ENCODE peak calls at places on chromosomes 7 and 10, in eight cellular contexts. One of them, this sample, is unnamed.
A peak's percentile ranks its signal among the peaks of the same experiment; 100 is the strongest.

GRCh38 chr10:15719899-15720634 is at the start of gene ITGA8:
- DNase-seq in hepatocyte: peak; percentile 71
- DNase-seq in KG1: peak; percentile 19
- DNase-seq in HTR-8/SVneo: no peak
- DNase-seq in NCI-H2081: no peak
- DNase-seq in NCI-H345: no peak
- DNase-seq in fibroblast of lung: no peak
- DNase-seq in left lobe of liver: no peak
- DNase-seq in this sample: no peak

GRCh38 chr7:4140933-4141332 is 541.2 kb upstream of the FOXK1 start:
- DNase-seq in KG1: no peak
- DNase-seq in fibroblast of lung: no peak
- DNase-seq in HTR-8/SVneo: no peak
- DNase-seq in left lobe of liver: no peak
- DNase-seq in NCI-H2081: no peak
- DNase-seq in NCI-H345: no peak
- DNase-seq in hepatocyte: no peak
- DNase-seq in this sample: no peak

GRCh38 chr10:106355450-106355849 is 809.1 kb downstream of the SORCS1 start:
- DNase-seq in HTR-8/SVneo: no peak
- DNase-seq in KG1: no peak
- DNase-seq in NCI-H2081: no peak
- DNase-seq in hepatocyte: no peak
- DNase-seq in left lobe of liver: no peak
- DNase-seq in NCI-H345: no peak
- DNase-seq in fibroblast of lung: no peak
- DNase-seq in this sample: no peak

GRCh38 chr7:82319674-82320118 is 123.9 kb downstream of the CACNA2D1 start:
- DNase-seq in NCI-H2081: peak; percentile 95
- DNase-seq in hepatocyte: peak; percentile 54
- DNase-seq in fibroblast of lung: peak; percentile 90
- DNase-seq in HTR-8/SVneo: no peak
- DNase-seq in KG1: no peak
- DNase-seq in NCI-H345: peak; percentile 87
- DNase-seq in left lobe of liver: no peak
- DNase-seq in this sample: no peak

GRCh38 chr10:71771821-71772617 is 1.3 kb downstream of the VSIR start:
- DNase-seq in fibroblast of lung: peak; percentile 82
- DNase-seq in NCI-H2081: no peak
- DNase-seq in hepatocyte: peak; percentile 75
- DNase-seq in NCI-H345: no peak
- DNase-seq in KG1: no peak
- DNase-seq in left lobe of liver: no peak
- DNase-seq in HTR-8/SVneo: peak; percentile 70
- DNase-seq in this sample: peak; percentile 62

GRCh38 chr7:1758417-1758858 is 88.4 kb downstream of the ELFN1 start:
- DNase-seq in KG1: no peak
- DNase-seq in NCI-H2081: peak; percentile 38
- DNase-seq in HTR-8/SVneo: peak; percentile 75
- DNase-seq in hepatocyte: peak; percentile 43
- DNase-seq in fibroblast of lung: peak; percentile 37
- DNase-seq in left lobe of liver: peak; percentile 71
- DNase-seq in NCI-H345: peak; percentile 37
- DNase-seq in this sample: no peak

GRCh38 chr10:33229944-33230267 is 104.6 kb downstream of the NRP1 start:
- DNase-seq in left lobe of liver: no peak
- DNase-seq in fibroblast of lung: no peak
- DNase-seq in hepatocyte: no peak
- DNase-seq in NCI-H2081: no peak
- DNase-seq in HTR-8/SVneo: no peak
- DNase-seq in NCI-H345: no peak
- DNase-seq in KG1: no peak
- DNase-seq in this sample: no peak

GRCh38 chr7:101586971-101587370 is 42.1 kb downstream of the MYL10 start:
- DNase-seq in KG1: no peak
- DNase-seq in fibroblast of lung: no peak
- DNase-seq in hepatocyte: no peak
- DNase-seq in HTR-8/SVneo: no peak
- DNase-seq in NCI-H2081: no peak
- DNase-seq in left lobe of liver: peak; percentile 2
- DNase-seq in NCI-H345: no peak
- DNase-seq in this sample: no peak

GRCh38 chr7:64307254-64308018 is 6.3 kb upstream of the ZNF736 start:
- DNase-seq in hepatocyte: no peak
- DNase-seq in KG1: peak; percentile 90
- DNase-seq in left lobe of liver: peak; percentile 99
- DNase-seq in NCI-H345: peak; percentile 86
- DNase-seq in HTR-8/SVneo: no peak
- DNase-seq in NCI-H2081: peak; percentile 94
- DNase-seq in fibroblast of lung: peak; percentile 83
- DNase-seq in this sample: peak; percentile 94

GRCh38 chr10:129864601-129865126 is 99.4 kb downstream of the EBF3 start:
- DNase-seq in fibroblast of lung: no peak
- DNase-seq in HTR-8/SVneo: no peak
- DNase-seq in left lobe of liver: no peak
- DNase-seq in NCI-H2081: no peak
- DNase-seq in NCI-H345: no peak
- DNase-seq in hepatocyte: no peak
- DNase-seq in KG1: no peak
- DNase-seq in this sample: no peak

GRCh38 chr7:117715784-117716445 is 157.3 kb downstream of the CTTNBP2 start:
- DNase-seq in fibroblast of lung: peak; percentile 52
- DNase-seq in HTR-8/SVneo: peak; percentile 68
- DNase-seq in NCI-H345: peak; percentile 66
- DNase-seq in hepatocyte: peak; percentile 78
- DNase-seq in KG1: peak; percentile 38
- DNase-seq in left lobe of liver: no peak
- DNase-seq in NCI-H2081: peak; percentile 78
- DNase-seq in this sample: no peak

GRCh38 chr7:74554178-74554577 is 100.5 kb downstream of the GTF2IRD1 start:
- DNase-seq in NCI-H2081: no peak
- DNase-seq in hepatocyte: no peak
- DNase-seq in KG1: no peak
- DNase-seq in NCI-H345: no peak
- DNase-seq in HTR-8/SVneo: no peak
- DNase-seq in fibroblast of lung: peak; percentile 17
- DNase-seq in left lobe of liver: no peak
- DNase-seq in this sample: no peak

GRCh38 chr7:135976312-135977019 is 693 bp downstream of the MTPN start:
- DNase-seq in NCI-H345: peak; percentile 42
- DNase-seq in left lobe of liver: no peak
- DNase-seq in NCI-H2081: peak; percentile 46
- DNase-seq in hepatocyte: peak; percentile 31
- DNase-seq in KG1: no peak
- DNase-seq in HTR-8/SVneo: peak; percentile 13
- DNase-seq in fibroblast of lung: no peak
- DNase-seq in this sample: no peak

GRCh38 chr7:120550494-120551048 is 277.6 kb downstream of the KCND2 start:
- DNase-seq in HTR-8/SVneo: no peak
- DNase-seq in fibroblast of lung: peak; percentile 45
- DNase-seq in NCI-H345: peak; percentile 17
- DNase-seq in KG1: no peak
- DNase-seq in hepatocyte: no peak
- DNase-seq in left lobe of liver: no peak
- DNase-seq in NCI-H2081: peak; percentile 48
- DNase-seq in this sample: no peak

GRCh38 chr7:129103561-129104324 is 40.8 kb upstream of the TSPAN33 start:
- DNase-seq in KG1: no peak
- DNase-seq in fibroblast of lung: peak; percentile 19
- DNase-seq in NCI-H345: no peak
- DNase-seq in left lobe of liver: peak; percentile 70
- DNase-seq in hepatocyte: no peak
- DNase-seq in NCI-H2081: no peak
- DNase-seq in HTR-8/SVneo: no peak
- DNase-seq in this sample: no peak

GRCh38 chr10:98134117-98134430 is 383 bp upstream of the R3HCC1L start:
- DNase-seq in HTR-8/SVneo: no peak
- DNase-seq in fibroblast of lung: peak; percentile 6
- DNase-seq in hepatocyte: no peak
- DNase-seq in left lobe of liver: no peak
- DNase-seq in KG1: peak; percentile 71
- DNase-seq in NCI-H2081: no peak
- DNase-seq in NCI-H345: no peak
- DNase-seq in this sample: no peak

GRCh38 chr10:123869015-123869414 is 22.6 kb downstream of the CPXM2 start:
- DNase-seq in hepatocyte: no peak
- DNase-seq in fibroblast of lung: no peak
- DNase-seq in left lobe of liver: no peak
- DNase-seq in HTR-8/SVneo: no peak
- DNase-seq in KG1: no peak
- DNase-seq in NCI-H345: no peak
- DNase-seq in NCI-H2081: no peak
- DNase-seq in this sample: no peak

GRCh38 chr10:31871266-31871887 is 57.3 kb downstream of the ARHGAP12 start:
- DNase-seq in left lobe of liver: no peak
- DNase-seq in fibroblast of lung: no peak
- DNase-seq in NCI-H2081: no peak
- DNase-seq in hepatocyte: no peak
- DNase-seq in KG1: no peak
- DNase-seq in NCI-H345: peak; percentile 3
- DNase-seq in HTR-8/SVneo: no peak
- DNase-seq in this sample: no peak

GRCh38 chr10:59283456-59284082 is 78.8 kb downstream of the FAM13C start:
- DNase-seq in NCI-H2081: no peak
- DNase-seq in hepatocyte: no peak
- DNase-seq in fibroblast of lung: peak; percentile 57
- DNase-seq in left lobe of liver: no peak
- DNase-seq in KG1: no peak
- DNase-seq in HTR-8/SVneo: no peak
- DNase-seq in NCI-H345: peak; percentile 65
- DNase-seq in this sample: no peak

GRCh38 chr7:5694221-5694754 is 87.2 kb downstream of the RNF216 start:
- DNase-seq in HTR-8/SVneo: peak; percentile 27
- DNase-seq in fibroblast of lung: peak; percentile 97
- DNase-seq in hepatocyte: no peak
- DNase-seq in left lobe of liver: no peak
- DNase-seq in NCI-H2081: no peak
- DNase-seq in NCI-H345: no peak
- DNase-seq in KG1: no peak
- DNase-seq in this sample: peak; percentile 29

GRCh38 chr7:154696556-154696955 is 306.4 kb downstream of the PAXIP1 start:
- DNase-seq in HTR-8/SVneo: no peak
- DNase-seq in fibroblast of lung: peak; percentile 61
- DNase-seq in hepatocyte: no peak
- DNase-seq in NCI-H345: no peak
- DNase-seq in KG1: no peak
- DNase-seq in NCI-H2081: no peak
- DNase-seq in left lobe of liver: no peak
- DNase-seq in this sample: no peak

GRCh38 chr7:159027091-159027802 is 117.4 kb downstream of the VIPR2 start:
- DNase-seq in HTR-8/SVneo: peak; percentile 34
- DNase-seq in hepatocyte: peak; percentile 17
- DNase-seq in NCI-H2081: no peak
- DNase-seq in fibroblast of lung: no peak
- DNase-seq in NCI-H345: no peak
- DNase-seq in KG1: no peak
- DNase-seq in left lobe of liver: peak; percentile 22
- DNase-seq in this sample: peak; percentile 22

GRCh38 chr7:151847681-151848081 is 29.2 kb downstream of the PRKAG2 start:
- DNase-seq in KG1: no peak
- DNase-seq in NCI-H2081: no peak
- DNase-seq in hepatocyte: no peak
- DNase-seq in NCI-H345: no peak
- DNase-seq in left lobe of liver: no peak
- DNase-seq in fibroblast of lung: peak; percentile 17
- DNase-seq in HTR-8/SVneo: no peak
- DNase-seq in this sample: no peak

GRCh38 chr10:59362184-59362966 is at the start of gene FAM13C:
- DNase-seq in HTR-8/SVneo: peak; percentile 40
- DNase-seq in hepatocyte: peak; percentile 82
- DNase-seq in left lobe of liver: peak; percentile 75
- DNase-seq in KG1: no peak
- DNase-seq in NCI-H345: peak; percentile 81
- DNase-seq in NCI-H2081: peak; percentile 91
- DNase-seq in fibroblast of lung: peak; percentile 68
- DNase-seq in this sample: peak; percentile 31

GRCh38 chr10:32958992-32959703 is 1.1 kb upstream of the ITGB1 start:
- DNase-seq in fibroblast of lung: no peak
- DNase-seq in NCI-H2081: peak; percentile 25
- DNase-seq in hepatocyte: no peak
- DNase-seq in HTR-8/SVneo: no peak
- DNase-seq in NCI-H345: no peak
- DNase-seq in left lobe of liver: no peak
- DNase-seq in KG1: no peak
- DNase-seq in this sample: peak; percentile 37

GRCh38 chr7:144629011-144629410 is 206.8 kb downstream of the TPK1 start:
- DNase-seq in hepatocyte: no peak
- DNase-seq in left lobe of liver: no peak
- DNase-seq in fibroblast of lung: no peak
- DNase-seq in KG1: no peak
- DNase-seq in NCI-H2081: no peak
- DNase-seq in HTR-8/SVneo: no peak
- DNase-seq in NCI-H345: no peak
- DNase-seq in this sample: no peak

GRCh38 chr7:50369408-50370026 is 65.0 kb downstream of the IKZF1 start:
- DNase-seq in hepatocyte: no peak
- DNase-seq in left lobe of liver: no peak
- DNase-seq in NCI-H345: peak; percentile 33
- DNase-seq in fibroblast of lung: no peak
- DNase-seq in HTR-8/SVneo: no peak
- DNase-seq in NCI-H2081: peak; percentile 21
- DNase-seq in KG1: peak; percentile 36
- DNase-seq in this sample: no peak

GRCh38 chr7:82511542-82511941 is 68.0 kb upstream of the CACNA2D1 start:
- DNase-seq in NCI-H345: no peak
- DNase-seq in hepatocyte: no peak
- DNase-seq in HTR-8/SVneo: no peak
- DNase-seq in left lobe of liver: no peak
- DNase-seq in KG1: no peak
- DNase-seq in NCI-H2081: no peak
- DNase-seq in fibroblast of lung: no peak
- DNase-seq in this sample: no peak